ENCODE peak calls at places on chromosomes 6 and 20, in four cellular contexts. G, N, U and X are unnamed samples.

GRCh38 chr20:1402149-1402548 is 9.3 kb upstream of the FKBP1A start:
- DNase-seq in G (peak), N (no peak), U (no peak), X (no peak)

GRCh38 chr20:8095648-8096572 is 36.2 kb upstream of the PLCB1 start:
- DNase-seq in G (no peak), N (no peak), U (no peak), X (no peak)

GRCh38 chr6:50836231-50836630 is 17.6 kb downstream of the TFAP2B start:
- DNase-seq in G (no peak), N (no peak), U (no peak), X (no peak)

GRCh38 chr6:31178143-31179041 is 7.9 kb upstream of the POU5F1 start:
- DNase-seq in G (peak), N (peak), U (no peak), X (no peak)

GRCh38 chr6:2795162-2795561 is 30.0 kb downstream of the WRNIP1 start:
- DNase-seq in G (no peak), N (no peak), U (no peak), X (no peak)

GRCh38 chr20:63321148-63321831 is 28.3 kb downstream of the COL20A1 start:
- DNase-seq in G (no peak), N (no peak), U (no peak), X (no peak)

GRCh38 chr20:45011108-45011526 is 44.8 kb downstream of the STK4 start:
- DNase-seq in G (peak), N (peak), U (peak), X (peak)

GRCh38 chr20:47337413-47337812 is 19.1 kb downstream of the ZMYND8 start:
- DNase-seq in G (no peak), N (no peak), U (no peak), X (no peak)

GRCh38 chr6:36334343-36334742 is 2.3 kb downstream of the BNIP5 start:
- DNase-seq in G (no peak), N (no peak), U (no peak), X (no peak)

GRCh38 chr6:29200767-29201662 is 30.3 kb downstream of the OR2J2 start:
- DNase-seq in G (no peak), N (no peak), U (no peak), X (no peak)

GRCh38 chr6:16947461-16948159 is 154.2 kb upstream of the STMND1 start:
- DNase-seq in G (peak), N (no peak), U (no peak), X (no peak)

GRCh38 chr6:17729223-17730077 is 22.7 kb upstream of the NUP153 start:
- DNase-seq in G (no peak), N (no peak), U (no peak), X (no peak)

GRCh38 chr20:53611449-53611894 is 17.8 kb upstream of the ZNF217 start:
- DNase-seq in G (peak), N (no peak), U (no peak), X (no peak)

GRCh38 chr20:61797200-61797599 is 268.5 kb downstream of the TAF4 start:
- DNase-seq in G (no peak), N (no peak), U (no peak), X (peak)

GRCh38 chr20:57370316-57370715 is 19.3 kb downstream of the RAE1 start:
- DNase-seq in G (no peak), N (no peak), U (no peak), X (no peak)